ENCODE peak calls at places on chromosomes 4 and X, in nine cellular contexts. One of them, this sample, is unnamed.
A peak's percentile ranks its signal among the peaks of the same experiment; 100 is the strongest.

GRCh38 chr4:159229164-159229563 is 126.3 kb downstream of the RAPGEF2 start:
- DNase-seq in astrocyte of the spinal cord: peak; percentile 74
- DNase-seq in cardiac muscle cell: peak; percentile 70
- DNase-seq in psoas muscle: no peak
- DNase-seq in PC-9: peak; percentile 36
- DNase-seq in AG10803: peak; percentile 84
- DNase-seq in astrocyte: peak; percentile 92
- DNase-seq in prostate gland: no peak
- DNase-seq in stomach: no peak
- DNase-seq in this sample: peak; percentile 95

GRCh38 chrX:130118396-130118795 is 8.1 kb upstream of the ELF4 start:
- DNase-seq in astrocyte of the spinal cord: peak; percentile 79
- DNase-seq in cardiac muscle cell: peak; percentile 86
- DNase-seq in psoas muscle: no peak
- DNase-seq in PC-9: peak; percentile 71
- DNase-seq in AG10803: peak; percentile 87
- DNase-seq in astrocyte: peak; percentile 85
- DNase-seq in prostate gland: no peak
- DNase-seq in stomach: no peak
- DNase-seq in this sample: peak; percentile 89

GRCh38 chr4:41530741-41531140 is 7.2 kb upstream of the LIMCH1 start:
- DNase-seq in astrocyte of the spinal cord: no peak
- DNase-seq in cardiac muscle cell: no peak
- DNase-seq in psoas muscle: no peak
- DNase-seq in PC-9: peak; percentile 55
- DNase-seq in AG10803: no peak
- DNase-seq in astrocyte: no peak
- DNase-seq in prostate gland: no peak
- DNase-seq in stomach: no peak
- DNase-seq in this sample: no peak

GRCh38 chr4:105551968-105552746 is at the start of gene ARHGEF38:
- DNase-seq in astrocyte of the spinal cord: peak; percentile 25
- DNase-seq in cardiac muscle cell: peak; percentile 2
- DNase-seq in psoas muscle: no peak
- DNase-seq in PC-9: peak; percentile 30
- DNase-seq in AG10803: peak; percentile 27
- DNase-seq in astrocyte: peak; percentile 20
- DNase-seq in prostate gland: peak; percentile 79
- DNase-seq in stomach: peak; percentile 72
- DNase-seq in this sample: peak; percentile 55

GRCh38 chr4:44791842-44792241 is 65.5 kb upstream of the GNPDA2 start:
- DNase-seq in astrocyte of the spinal cord: no peak
- DNase-seq in cardiac muscle cell: no peak
- DNase-seq in psoas muscle: no peak
- DNase-seq in PC-9: no peak
- DNase-seq in AG10803: no peak
- DNase-seq in astrocyte: no peak
- DNase-seq in prostate gland: no peak
- DNase-seq in stomach: no peak
- DNase-seq in this sample: no peak

GRCh38 chr4:127400736-127401346 is 231.9 kb upstream of the INTU start:
- DNase-seq in astrocyte of the spinal cord: peak; percentile 85
- DNase-seq in cardiac muscle cell: peak; percentile 87
- DNase-seq in psoas muscle: peak; percentile 42
- DNase-seq in PC-9: peak; percentile 46
- DNase-seq in AG10803: peak; percentile 84
- DNase-seq in astrocyte: peak; percentile 65
- DNase-seq in prostate gland: peak; percentile 7
- DNase-seq in stomach: peak; percentile 51
- DNase-seq in this sample: peak; percentile 92

GRCh38 chr4:168868044-168868855 is 141.8 kb downstream of the CBR4 start:
- DNase-seq in astrocyte of the spinal cord: peak; percentile 90
- DNase-seq in cardiac muscle cell: peak; percentile 82
- DNase-seq in psoas muscle: no peak
- DNase-seq in PC-9: no peak
- DNase-seq in AG10803: peak; percentile 86
- DNase-seq in astrocyte: peak; percentile 95
- DNase-seq in prostate gland: no peak
- DNase-seq in stomach: no peak
- DNase-seq in this sample: peak; percentile 88

GRCh38 chr4:1008840-1009646 is 2.4 kb upstream of the FGFRL1 start:
- DNase-seq in astrocyte of the spinal cord: no peak
- DNase-seq in cardiac muscle cell: no peak
- DNase-seq in psoas muscle: peak; percentile 43
- DNase-seq in PC-9: peak; percentile 38
- DNase-seq in AG10803: no peak
- DNase-seq in astrocyte: no peak
- DNase-seq in prostate gland: no peak
- DNase-seq in stomach: peak; percentile 49
- DNase-seq in this sample: no peak

GRCh38 chr4:133592591-133592990 is 443.5 kb downstream of the PCDH10 start:
- DNase-seq in astrocyte of the spinal cord: no peak
- DNase-seq in cardiac muscle cell: no peak
- DNase-seq in psoas muscle: no peak
- DNase-seq in PC-9: no peak
- DNase-seq in AG10803: no peak
- DNase-seq in astrocyte: no peak
- DNase-seq in prostate gland: no peak
- DNase-seq in stomach: no peak
- DNase-seq in this sample: no peak

GRCh38 chr4:26995316-26995715 is 134.7 kb downstream of the STIM2 start:
- DNase-seq in astrocyte of the spinal cord: no peak
- DNase-seq in cardiac muscle cell: no peak
- DNase-seq in psoas muscle: no peak
- DNase-seq in PC-9: no peak
- DNase-seq in AG10803: no peak
- DNase-seq in astrocyte: no peak
- DNase-seq in prostate gland: no peak
- DNase-seq in stomach: no peak
- DNase-seq in this sample: no peak

GRCh38 chr4:89788243-89789072 is 48.5 kb downstream of the SNCA start:
- DNase-seq in astrocyte of the spinal cord: peak; percentile 24
- DNase-seq in cardiac muscle cell: peak; percentile 95
- DNase-seq in psoas muscle: peak; percentile 24
- DNase-seq in PC-9: no peak
- DNase-seq in AG10803: peak; percentile 10
- DNase-seq in astrocyte: peak; percentile 34
- DNase-seq in prostate gland: no peak
- DNase-seq in stomach: no peak
- DNase-seq in this sample: peak; percentile 74

GRCh38 chrX:7515681-7516413 is 327.1 kb upstream of the VCX start:
- DNase-seq in astrocyte of the spinal cord: no peak
- DNase-seq in cardiac muscle cell: no peak
- DNase-seq in psoas muscle: no peak
- DNase-seq in PC-9: no peak
- DNase-seq in AG10803: peak; percentile 3
- DNase-seq in astrocyte: no peak
- DNase-seq in prostate gland: no peak
- DNase-seq in stomach: no peak
- DNase-seq in this sample: no peak

GRCh38 chr4:125085-125820 is 952 bp downstream of the ZNF718 start:
- DNase-seq in astrocyte of the spinal cord: peak; percentile 25
- DNase-seq in cardiac muscle cell: peak; percentile 37
- DNase-seq in psoas muscle: peak; percentile 34
- DNase-seq in PC-9: peak; percentile 48
- DNase-seq in AG10803: no peak
- DNase-seq in astrocyte: peak; percentile 31
- DNase-seq in prostate gland: peak; percentile 36
- DNase-seq in stomach: peak; percentile 47
- DNase-seq in this sample: peak; percentile 63

GRCh38 chr4:76723373-76723772 is 174.6 kb downstream of the SOWAHB start:
- DNase-seq in astrocyte of the spinal cord: peak; percentile 25
- DNase-seq in cardiac muscle cell: peak; percentile 67
- DNase-seq in psoas muscle: no peak
- DNase-seq in PC-9: no peak
- DNase-seq in AG10803: peak; percentile 59
- DNase-seq in astrocyte: no peak
- DNase-seq in prostate gland: no peak
- DNase-seq in stomach: no peak
- DNase-seq in this sample: peak; percentile 67

GRCh38 chr4:16508968-16509367 is 282.7 kb upstream of the TAPT1 start:
- DNase-seq in astrocyte of the spinal cord: no peak
- DNase-seq in cardiac muscle cell: no peak
- DNase-seq in psoas muscle: no peak
- DNase-seq in PC-9: no peak
- DNase-seq in AG10803: no peak
- DNase-seq in astrocyte: no peak
- DNase-seq in prostate gland: no peak
- DNase-seq in stomach: no peak
- DNase-seq in this sample: peak; percentile 14

GRCh38 chrX:48493890-48494364 is 14.9 kb upstream of the PORCN start:
- DNase-seq in astrocyte of the spinal cord: peak; percentile 63
- DNase-seq in cardiac muscle cell: peak; percentile 67
- DNase-seq in psoas muscle: no peak
- DNase-seq in PC-9: no peak
- DNase-seq in AG10803: no peak
- DNase-seq in astrocyte: no peak
- DNase-seq in prostate gland: no peak
- DNase-seq in stomach: peak; percentile 47
- DNase-seq in this sample: peak; percentile 74

GRCh38 chr4:174763454-174764104 is 65.5 kb downstream of the GLRA3 start:
- DNase-seq in astrocyte of the spinal cord: peak; percentile 44
- DNase-seq in cardiac muscle cell: no peak
- DNase-seq in psoas muscle: no peak
- DNase-seq in PC-9: no peak
- DNase-seq in AG10803: no peak
- DNase-seq in astrocyte: peak; percentile 31
- DNase-seq in prostate gland: no peak
- DNase-seq in stomach: no peak
- DNase-seq in this sample: peak; percentile 28

DNA sequence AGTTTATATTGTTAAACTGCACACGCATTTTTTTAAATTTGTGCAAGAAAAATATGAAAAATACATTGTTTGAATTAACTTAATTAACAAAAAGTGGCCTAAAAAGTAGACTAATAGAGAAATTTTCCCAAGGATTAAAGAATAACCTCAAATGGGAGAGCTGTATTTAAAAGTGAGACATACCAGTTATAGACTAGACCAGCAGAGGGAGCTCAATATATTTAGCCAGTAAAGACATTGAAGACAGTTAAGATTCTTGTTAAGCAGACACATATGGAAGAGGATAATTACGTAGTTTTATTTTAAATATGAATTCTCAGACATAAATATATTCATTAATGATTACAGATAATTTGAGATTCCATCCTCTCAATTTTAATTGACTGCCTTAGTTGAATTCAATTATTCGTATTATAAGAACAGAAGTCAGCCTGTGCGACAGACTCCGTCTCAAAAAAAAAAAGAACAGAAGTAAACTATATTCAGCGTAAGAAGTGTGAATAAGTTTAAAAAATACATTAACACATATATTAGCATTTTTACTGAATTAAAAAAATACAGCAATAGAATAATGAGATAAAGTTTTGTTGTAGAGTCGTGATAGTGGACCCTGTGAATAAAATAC is 64.8 kb downstream of the GLRA3 start:
- DNase-seq in astrocyte of the spinal cord: peak; percentile 74
- DNase-seq in cardiac muscle cell: peak; percentile 64
- DNase-seq in psoas muscle: no peak
- DNase-seq in PC-9: no peak
- DNase-seq in AG10803: peak; percentile 62
- DNase-seq in astrocyte: peak; percentile 32
- DNase-seq in prostate gland: no peak
- DNase-seq in stomach: no peak
- DNase-seq in this sample: peak; percentile 81
- TF ChIP-seq CTCF in astrocyte of the spinal cord: peak; percentile 58
- TF ChIP-seq CTCF in cardiac muscle cell: peak; percentile 69
- TF ChIP-seq CTCF in psoas muscle: peak; percentile 25
- TF ChIP-seq CTCF in PC-9: peak; percentile 70
- TF ChIP-seq CTCF in AG10803: peak; percentile 78
- TF ChIP-seq CTCF in astrocyte: peak; percentile 60
- TF ChIP-seq CTCF in prostate gland: no peak
- TF ChIP-seq CTCF in stomach: peak; percentile 30
- TF ChIP-seq CTCF in this sample: peak; percentile 63

GRCh38 chrX:98379134-98379533 is 1495.4 kb downstream of the RPA4 start:
- DNase-seq in astrocyte of the spinal cord: no peak
- DNase-seq in cardiac muscle cell: no peak
- DNase-seq in psoas muscle: no peak
- DNase-seq in PC-9: no peak
- DNase-seq in AG10803: no peak
- DNase-seq in astrocyte: no peak
- DNase-seq in prostate gland: no peak
- DNase-seq in stomach: no peak
- DNase-seq in this sample: no peak
- TF ChIP-seq CTCF in astrocyte of the spinal cord: no peak
- TF ChIP-seq CTCF in cardiac muscle cell: no peak
- TF ChIP-seq CTCF in psoas muscle: no peak
- TF ChIP-seq CTCF in PC-9: no peak
- TF ChIP-seq CTCF in AG10803: no peak
- TF ChIP-seq CTCF in astrocyte: no peak
- TF ChIP-seq CTCF in prostate gland: no peak
- TF ChIP-seq CTCF in stomach: no peak
- TF ChIP-seq CTCF in this sample: no peak

GRCh38 chrX:104307341-104307740 is 52.6 kb upstream of the ESX1 start:
- DNase-seq in astrocyte of the spinal cord: no peak
- DNase-seq in cardiac muscle cell: no peak
- DNase-seq in psoas muscle: no peak
- DNase-seq in PC-9: no peak
- DNase-seq in AG10803: no peak
- DNase-seq in astrocyte: peak; percentile 40
- DNase-seq in prostate gland: no peak
- DNase-seq in stomach: no peak
- DNase-seq in this sample: no peak

GRCh38 chrX:104310657-104311056 is 55.9 kb upstream of the ESX1 start:
- DNase-seq in astrocyte of the spinal cord: no peak
- DNase-seq in cardiac muscle cell: no peak
- DNase-seq in psoas muscle: no peak
- DNase-seq in PC-9: no peak
- DNase-seq in AG10803: no peak
- DNase-seq in astrocyte: no peak
- DNase-seq in prostate gland: no peak
- DNase-seq in stomach: no peak
- DNase-seq in this sample: no peak

GRCh38 chrX:104309169-104309568 is 54.4 kb upstream of the ESX1 start:
- DNase-seq in astrocyte of the spinal cord: no peak
- DNase-seq in cardiac muscle cell: no peak
- DNase-seq in psoas muscle: no peak
- DNase-seq in PC-9: no peak
- DNase-seq in AG10803: no peak
- DNase-seq in astrocyte: no peak
- DNase-seq in prostate gland: no peak
- DNase-seq in stomach: no peak
- DNase-seq in this sample: no peak

GRCh38 chrX:104306180-104306579 is 51.4 kb upstream of the ESX1 start:
- DNase-seq in astrocyte of the spinal cord: no peak
- DNase-seq in cardiac muscle cell: no peak
- DNase-seq in psoas muscle: no peak
- DNase-seq in PC-9: no peak
- DNase-seq in AG10803: no peak
- DNase-seq in astrocyte: no peak
- DNase-seq in prostate gland: no peak
- DNase-seq in stomach: no peak
- DNase-seq in this sample: no peak

GRCh38 chrX:104310084-104310483 is 55.4 kb upstream of the ESX1 start:
- DNase-seq in astrocyte of the spinal cord: peak; percentile 49
- DNase-seq in cardiac muscle cell: peak; percentile 53
- DNase-seq in psoas muscle: no peak
- DNase-seq in PC-9: no peak
- DNase-seq in AG10803: peak; percentile 41
- DNase-seq in astrocyte: peak; percentile 14
- DNase-seq in prostate gland: no peak
- DNase-seq in stomach: no peak
- DNase-seq in this sample: peak; percentile 66
- TF ChIP-seq CTCF in astrocyte of the spinal cord: peak; percentile 46
- TF ChIP-seq CTCF in cardiac muscle cell: peak; percentile 48
- TF ChIP-seq CTCF in psoas muscle: no peak
- TF ChIP-seq CTCF in PC-9: peak; percentile 58
- TF ChIP-seq CTCF in AG10803: peak; percentile 59
- TF ChIP-seq CTCF in astrocyte: peak; percentile 46
- TF ChIP-seq CTCF in prostate gland: no peak
- TF ChIP-seq CTCF in stomach: no peak
- TF ChIP-seq CTCF in this sample: peak; percentile 53

GRCh38 chrX:78886550-78886949 is 58.6 kb upstream of the P2RY10 start:
- DNase-seq in astrocyte of the spinal cord: peak; percentile 5
- DNase-seq in cardiac muscle cell: peak; percentile 13
- DNase-seq in psoas muscle: no peak
- DNase-seq in PC-9: no peak
- DNase-seq in AG10803: peak; percentile 9
- DNase-seq in astrocyte: no peak
- DNase-seq in prostate gland: no peak
- DNase-seq in stomach: no peak
- DNase-seq in this sample: peak; percentile 25
- TF ChIP-seq CTCF in astrocyte of the spinal cord: peak; percentile 27
- TF ChIP-seq CTCF in cardiac muscle cell: peak; percentile 31
- TF ChIP-seq CTCF in psoas muscle: peak; percentile 18
- TF ChIP-seq CTCF in PC-9: peak; percentile 36
- TF ChIP-seq CTCF in AG10803: peak; percentile 57
- TF ChIP-seq CTCF in astrocyte: no peak
- TF ChIP-seq CTCF in prostate gland: no peak
- TF ChIP-seq CTCF in stomach: peak; percentile 14
- TF ChIP-seq CTCF in this sample: peak; percentile 36